ENCODE peak calls at places on chromosome 15, in nine cellular contexts. V is natural killer cell, X is progenitor cell of endocrine pancreas, M is AG04450, C is adrenal gland, P is B cell, R is endothelial cell, J is pancreas, I is uterus. G is an unnamed sample.
A peak's percentile ranks its signal among the peaks of the same experiment; 100 is the strongest.

GRCh38 chr15:59702351-59702750 is 13.2 kb upstream of the BNIP2 start:
- DNase-seq in V (no peak), X (no peak), M (no peak), C (no peak), P (no peak), R (no peak), J (no peak), I (no peak), G (no peak)

GRCh38 chr15:68650901-68651709 is 72.3 kb downstream of the CORO2B start:
- DNase-seq in V (peak; percentile 42), X (peak; percentile 69), M (no peak), C (peak; percentile 71), P (peak; percentile 51), R (peak; percentile 98), J (peak; percentile 91), I (no peak), G (no peak)

GRCh38 chr15:68312701-68313204 is 35.2 kb downstream of the FEM1B start:
- DNase-seq in V (no peak), X (peak; percentile 9), M (no peak), C (no peak), P (no peak), R (no peak), J (peak; percentile 48), I (peak; percentile 56), G (no peak)

GRCh38 chr15:71109130-71109529 is 6.1 kb upstream of the THSD4 start:
- DNase-seq in V (no peak), X (no peak), M (no peak), C (no peak), P (no peak), R (no peak), J (no peak), I (no peak), G (no peak)

GRCh38 chr15:65942436-65942835 is 73.1 kb downstream of the RAB11A start:
- DNase-seq in V (no peak), X (no peak), M (no peak), C (no peak), P (no peak), R (no peak), J (no peak), I (no peak), G (no peak)

GRCh38 chr15:44763187-44763586 is 26.9 kb downstream of the TRIM69 start:
- DNase-seq in V (no peak), X (no peak), M (no peak), C (no peak), P (no peak), R (no peak), J (no peak), I (no peak), G (no peak)

GRCh38 chr15:50418041-50418583 is 6.1 kb upstream of the USP8 start:
- DNase-seq in V (no peak), X (no peak), M (no peak), C (no peak), P (no peak), R (no peak), J (no peak), I (no peak), G (no peak)

GRCh38 chr15:22949074-22949547 is 31.1 kb downstream of the CYFIP1 start:
- DNase-seq in V (no peak), X (no peak), M (no peak), C (peak; percentile 21), P (peak; percentile 49), R (peak; percentile 43), J (no peak), I (peak; percentile 76), G (peak; percentile 25)

GRCh38 chr15:64067564-64068030 is 21.3 kb upstream of the DAPK2 start:
- DNase-seq in V (peak; percentile 60), X (peak; percentile 68), M (peak; percentile 8), C (peak; percentile 73), P (peak; percentile 65), R (peak; percentile 77), J (peak; percentile 70), I (peak; percentile 63), G (no peak)

GRCh38 chr15:63218114-63218808 is 28.9 kb downstream of the RAB8B start:
- DNase-seq in V (no peak), X (no peak), M (no peak), C (no peak), P (no peak), R (no peak), J (no peak), I (no peak), G (peak; percentile 28)

GRCh38 chr15:60408438-60409105 is 10.8 kb upstream of the ANXA2 start:
- DNase-seq in V (no peak), X (no peak), M (no peak), C (no peak), P (no peak), R (no peak), J (no peak), I (no peak), G (no peak)

GRCh38 chr15:56052389-56053045 is 59.1 kb upstream of the NEDD4 start:
- DNase-seq in V (no peak), X (no peak), M (no peak), C (no peak), P (no peak), R (no peak), J (no peak), I (peak; percentile 31), G (peak; percentile 24)

GRCh38 chr15:70301396-70301795 is 203.7 kb upstream of the TLE3 start:
- DNase-seq in V (no peak), X (no peak), M (no peak), C (no peak), P (no peak), R (no peak), J (no peak), I (no peak), G (no peak)

GRCh38 chr15:38687340-38687739 is 122.7 kb upstream of the RASGRP1 start:
- DNase-seq in V (no peak), X (no peak), M (no peak), C (no peak), P (no peak), R (no peak), J (no peak), I (no peak), G (no peak)

GRCh38 chr15:32905481-32905880 is 187.7 kb downstream of the GREM1 start:
- DNase-seq in V (no peak), X (no peak), M (no peak), C (no peak), P (no peak), R (no peak), J (no peak), I (no peak), G (no peak)

GRCh38 chr15:68815598-68815997 is 5.1 kb downstream of the ANP32A start:
- DNase-seq in V (no peak), X (no peak), M (no peak), C (no peak), P (no peak), R (no peak), J (no peak), I (no peak), G (no peak)

GRCh38 chr15:57012557-57012956 is 94.1 kb downstream of the TCF12 start:
- DNase-seq in V (no peak), X (no peak), M (no peak), C (no peak), P (no peak), R (no peak), J (no peak), I (no peak), G (no peak)

GRCh38 chr15:85477730-85478129 is 97.3 kb downstream of the AKAP13 start:
- DNase-seq in V (no peak), X (no peak), M (no peak), C (no peak), P (no peak), R (no peak), J (no peak), I (no peak), G (no peak)
- TF ChIP-seq CTCF in V (no peak), X (no peak), M (peak; percentile 11), C (no peak), P (no peak), R (no peak), J (no peak), I (no peak), G (no peak)

GRCh38 chr15:40363611-40364010 is 5.6 kb downstream of the DISP2 start:
- DNase-seq in V (no peak), X (no peak), M (no peak), C (no peak), P (no peak), R (no peak), J (no peak), I (no peak), G (no peak)
- TF ChIP-seq CTCF in V (no peak), X (no peak), M (no peak), C (no peak), P (no peak), R (no peak), J (no peak), I (no peak), G (no peak)

DNA sequence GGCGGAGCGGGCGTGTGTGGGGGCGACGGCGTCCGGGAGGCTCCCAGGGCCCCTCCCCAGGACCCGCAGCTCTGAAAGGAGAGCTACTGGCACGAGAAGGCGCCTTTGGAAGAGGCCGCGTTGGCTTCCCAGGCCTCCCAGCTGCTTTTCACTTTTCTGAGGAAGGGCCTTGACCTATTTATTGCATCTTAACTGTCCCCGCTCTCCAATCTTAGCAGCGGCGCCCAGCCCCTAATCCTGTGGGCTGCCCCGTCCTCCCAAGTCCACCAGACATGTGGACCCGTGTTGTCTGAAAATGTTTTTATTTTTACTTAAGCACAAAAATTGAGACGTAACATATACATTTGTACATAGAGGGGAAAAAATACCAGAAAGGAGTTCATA is 481 bp upstream of the ULK3 start:
- DNase-seq in V (no peak), X (no peak), M (no peak), C (no peak), P (no peak), R (no peak), J (no peak), I (no peak), G (no peak)
- TF ChIP-seq CTCF in V (no peak), X (no peak), M (no peak), C (no peak), P (no peak), R (no peak), J (no peak), I (no peak), G (no peak)

GRCh38 chr15:91630090-91630489 is 223.4 kb upstream of the SLCO3A1 start:
- DNase-seq in V (no peak), X (no peak), M (no peak), C (no peak), P (no peak), R (no peak), J (no peak), I (no peak), G (no peak)

GRCh38 chr15:91632981-91633380 is 220.5 kb upstream of the SLCO3A1 start:
- DNase-seq in V (no peak), X (no peak), M (no peak), C (no peak), P (no peak), R (no peak), J (no peak), I (no peak), G (no peak)

GRCh38 chr15:91632176-91632575 is 221.3 kb upstream of the SLCO3A1 start:
- DNase-seq in V (no peak), X (no peak), M (no peak), C (no peak), P (no peak), R (no peak), J (no peak), I (no peak), G (no peak)

DNA sequence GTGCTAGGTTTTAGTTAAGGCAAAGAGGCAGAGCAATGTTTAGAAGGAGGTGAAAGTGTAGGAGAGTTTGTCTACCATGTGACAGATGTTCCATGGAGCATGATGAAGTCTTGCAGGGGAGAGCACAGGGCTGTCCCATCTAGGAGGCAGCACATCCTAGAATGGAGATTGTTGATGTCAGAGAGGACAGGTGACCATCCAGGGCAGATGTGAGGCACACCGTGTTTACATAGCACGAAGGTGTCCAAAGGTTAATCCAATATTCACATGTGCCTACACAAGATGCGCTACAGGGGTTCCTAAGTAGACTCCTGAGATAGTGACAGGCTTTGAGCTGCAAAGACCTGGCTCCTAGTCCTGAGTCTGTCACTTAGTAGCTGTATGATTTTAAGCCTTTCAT is 219.3 kb upstream of the SLCO3A1 start:
- DNase-seq in V (no peak), X (no peak), M (no peak), C (no peak), P (no peak), R (no peak), J (no peak), I (no peak), G (no peak)
- TF ChIP-seq CTCF in V (no peak), X (no peak), M (no peak), C (no peak), P (no peak), R (no peak), J (no peak), I (no peak), G (no peak)

G was measured in AG09319.